ENCODE peak calls at places on chromosome 20, in four cellular contexts. V is endodermal cell, U is K562, N is uterus. L is an unnamed sample.

GRCh38 chr20:4112490-4113420 is 97.4 kb upstream of the RNF24 start:
- DNase-seq in V (no peak), U (no peak), N (no peak), L (no peak)

GRCh38 chr20:14142171-14142570 is 146.9 kb downstream of the MACROD2 start:
- DNase-seq in V (peak), U (no peak), N (no peak), L (no peak)

GRCh38 chr20:52196845-52197244 is 5.3 kb upstream of the ZFP64 start:
- DNase-seq in V (no peak), U (no peak), N (no peak), L (no peak)

GRCh38 chr20:438581-439469 is 23.5 kb downstream of the TBC1D20 start:
- DNase-seq in V (no peak), U (no peak), N (no peak), L (no peak)

GRCh38 chr20:47295921-47296426 is 60.5 kb downstream of the ZMYND8 start:
- DNase-seq in V (no peak), U (no peak), N (no peak), L (no peak)

GRCh38 chr20:62787866-62788265 is 8.4 kb upstream of the MRGBP start:
- DNase-seq in V (no peak), U (no peak), N (no peak), L (no peak)

GRCh38 chr20:49658508-49658907 is 55.2 kb downstream of the B4GALT5 start:
- DNase-seq in V (peak), U (no peak), N (no peak), L (no peak)

GRCh38 chr20:53656653-53657288 is 63.1 kb upstream of the ZNF217 start:
- DNase-seq in V (no peak), U (no peak), N (no peak), L (no peak)

GRCh38 chr20:21505161-21505809 is 8.6 kb downstream of the NKX2-2 start:
- DNase-seq in V (peak), U (peak), N (no peak), L (no peak)

GRCh38 chr20:21515300-21516179 is 1.7 kb upstream of the NKX2-2 start:
- DNase-seq in V (peak), U (no peak), N (no peak), L (no peak)

GRCh38 chr20:13995841-13996240 is 525 bp downstream of the MACROD2 start:
- DNase-seq in V (peak), U (no peak), N (peak), L (no peak)

GRCh38 chr20:11207749-11208502 is 534.1 kb upstream of the JAG1 start:
- DNase-seq in V (no peak), U (no peak), N (no peak), L (peak)

GRCh38 chr20:21520702-21521595 is 7.1 kb upstream of the NKX2-2 start:
- DNase-seq in V (peak), U (no peak), N (no peak), L (no peak)

GRCh38 chr20:57464642-57465211 is 60.2 kb downstream of the CTCFL start:
- DNase-seq in V (no peak), U (peak), N (no peak), L (no peak)

GRCh38 chr20:41362748-41363140 is 3.9 kb downstream of the EMILIN3 start:
- DNase-seq in V (no peak), U (no peak), N (no peak), L (no peak)

GRCh38 chr20:48763183-48764030 is 64.4 kb downstream of the PREX1 start:
- DNase-seq in V (no peak), U (no peak), N (peak), L (no peak)

GRCh38 chr20:46073443-46073842 is 16.3 kb downstream of the NCOA5 start:
- DNase-seq in V (peak), U (no peak), N (no peak), L (peak)

GRCh38 chr20:21008951-21009350 is 97.2 kb downstream of the LINC00237 start:
- DNase-seq in V (no peak), U (no peak), N (no peak), L (no peak)

GRCh38 chr20:37329481-37330165 is 16.3 kb upstream of the SRC start:
- DNase-seq in V (no peak), U (peak), N (no peak), L (no peak)

GRCh38 chr20:37327748-37328147 is 18.2 kb upstream of the SRC start:
- DNase-seq in V (no peak), U (no peak), N (peak), L (no peak)

GRCh38 chr20:37326666-37327065 is 19.3 kb upstream of the SRC start:
- DNase-seq in V (no peak), U (no peak), N (no peak), L (no peak)

GRCh38 chr20:37330316-37330715 is 15.6 kb upstream of the SRC start:
- DNase-seq in V (no peak), U (no peak), N (no peak), L (no peak)

DNA sequence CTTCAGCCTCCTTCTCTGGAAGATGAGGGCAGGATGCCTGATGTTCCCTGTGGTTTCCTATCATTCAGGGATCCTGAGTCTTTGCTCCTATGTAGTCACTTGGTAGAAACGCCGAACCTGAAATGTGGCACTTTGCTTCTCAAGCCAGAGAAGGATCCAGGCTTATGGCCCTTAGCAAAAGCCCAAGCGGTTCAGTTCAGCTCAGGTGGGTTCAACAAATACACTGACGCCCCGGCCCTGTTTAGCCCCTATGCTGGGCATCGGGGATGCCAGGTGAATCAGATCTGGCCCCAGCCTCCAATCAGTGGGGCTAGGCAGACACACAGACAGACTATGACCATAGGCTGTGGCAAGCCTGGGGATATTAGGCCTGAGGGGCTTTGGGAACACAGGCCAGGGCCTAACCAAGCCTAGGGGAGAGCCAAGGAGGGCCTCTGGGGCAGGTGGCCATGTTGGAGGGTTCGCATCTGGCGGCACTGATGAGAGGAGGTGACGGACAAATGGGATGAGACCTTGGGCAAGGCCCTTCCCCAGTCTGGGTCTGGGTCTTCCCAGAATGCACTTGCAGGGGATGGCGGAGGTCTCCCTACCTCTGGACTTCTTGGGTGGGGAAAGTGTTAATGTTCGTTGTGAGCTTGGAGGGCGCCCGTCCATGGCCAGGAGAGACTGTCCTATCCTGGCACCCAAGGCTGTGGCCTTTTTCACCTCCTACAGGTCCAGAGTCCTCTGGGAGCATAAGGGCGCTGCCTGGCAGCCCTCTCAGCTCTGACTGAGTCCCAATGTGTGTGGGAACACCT is 17.6 kb upstream of the SRC start:
- DNase-seq in V (no peak), U (no peak), N (no peak), L (no peak)
- H3K27ac ChIP-seq in V (no peak), U (no peak), N (peak), L (no peak)

GRCh38 chr20:64079273-64080012 is at the start of gene RGS19:
- DNase-seq in V (peak), U (peak), N (no peak), L (no peak)

GRCh38 chr20:64077541-64077875 is 1.8 kb downstream of the RGS19 start:
- DNase-seq in V (no peak), U (no peak), N (no peak), L (no peak)

GRCh38 chr20:64078934-64079272 is 415 bp downstream of the RGS19 start:
- DNase-seq in V (no peak), U (no peak), N (no peak), L (no peak)

GRCh38 chr20:64077094-64077493 is 2.2 kb downstream of the RGS19 start:
- DNase-seq in V (no peak), U (no peak), N (no peak), L (no peak)

GRCh38 chr20:64077876-64078551 is 1.3 kb downstream of the RGS19 start:
- DNase-seq in V (peak), U (no peak), N (no peak), L (no peak)
- H3K27ac ChIP-seq in V (no peak), U (no peak), N (no peak), L (no peak)

DNA sequence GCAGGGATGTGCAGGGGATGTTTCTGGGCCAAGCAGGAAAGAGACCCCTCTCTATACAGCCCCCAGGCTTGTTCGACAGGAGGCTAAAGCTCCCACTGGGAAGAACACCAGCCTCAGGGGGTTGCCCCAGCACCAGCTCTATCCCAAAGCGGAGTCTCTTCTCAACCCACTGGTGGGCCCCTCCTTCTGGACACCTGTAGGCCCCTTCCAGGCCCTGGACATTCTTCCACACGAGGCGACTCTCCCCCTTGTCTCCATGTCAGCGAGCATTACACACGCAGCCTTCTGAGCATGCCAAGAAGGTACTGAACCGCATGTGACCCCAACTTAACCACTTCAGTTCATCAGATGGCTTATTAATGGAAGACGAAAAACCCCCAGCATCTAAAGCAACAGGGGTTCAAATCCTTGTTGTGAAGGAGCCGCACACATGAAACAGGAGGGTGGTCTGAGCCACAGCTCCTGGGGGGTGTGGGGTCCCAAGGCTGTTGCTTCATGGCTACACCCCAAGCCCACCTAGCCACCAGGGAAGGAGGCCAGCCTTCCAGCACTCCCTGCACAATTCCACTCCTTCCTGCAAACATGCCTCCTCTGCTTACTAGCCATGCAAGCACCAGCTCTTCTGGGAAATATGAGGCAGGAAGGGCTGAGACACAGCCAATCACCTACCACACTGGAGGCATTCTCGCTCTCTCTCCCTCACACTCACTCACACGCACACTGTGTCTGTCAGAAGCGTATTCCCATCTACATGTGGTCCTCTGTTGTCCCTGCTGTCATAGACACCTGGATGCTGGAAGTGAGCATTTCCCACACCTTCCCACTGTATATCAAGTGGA is 104.6 kb downstream of the NOL4L start:
- DNase-seq in V (peak), U (no peak), N (no peak), L (no peak)
- H3K27ac ChIP-seq in V (no peak), U (no peak), N (peak), L (no peak)

GRCh38 chr20:25006431-25007167 is 14.0 kb upstream of the APMAP start:
- DNase-seq in V (peak), U (no peak), N (no peak), L (no peak)
- H3K27ac ChIP-seq in V (no peak), U (no peak), N (peak), L (no peak)

L was measured in epithelial cell of prostate.